ENCODE peak calls at places on chromosomes 6 and 20, in five cellular contexts. M is GM20000, Y is right atrium auricular region, D is pancreas, K is fibroblast of villous mesenchyme. T is an unnamed sample.

GRCh38 chr20:23634985-23635767 is 2.6 kb downstream of the CST3 start:
- DNase-seq in M (no peak), Y (no peak), D (no peak), K (no peak), T (peak)

GRCh38 chr6:79158856-79159516 is 75.5 kb downstream of the HMGN3 start:
- DNase-seq in M (no peak), Y (no peak), D (no peak), K (no peak), T (no peak)

GRCh38 chr6:25457519-25457918 is 178.3 kb downstream of the CARMIL1 start:
- DNase-seq in M (no peak), Y (no peak), D (no peak), K (no peak), T (no peak)

GRCh38 chr6:1554881-1555569 is 54.7 kb upstream of the FOXC1 start:
- DNase-seq in M (peak), Y (peak), D (peak), K (peak), T (peak)

GRCh38 chr6:8506123-8506522 is 70.8 kb upstream of the SLC35B3 start:
- DNase-seq in M (no peak), Y (no peak), D (no peak), K (no peak), T (no peak)

GRCh38 chr20:36572701-36573102 is 695 bp upstream of the TGIF2 start:
- DNase-seq in M (peak), Y (no peak), D (no peak), K (peak), T (peak)

GRCh38 chr6:162952343-162952871 is 224.6 kb downstream of the PACRG start:
- DNase-seq in M (no peak), Y (no peak), D (no peak), K (no peak), T (no peak)

GRCh38 chr6:161414180-161414579 is 140.3 kb upstream of the AGPAT4 start:
- DNase-seq in M (no peak), Y (no peak), D (peak), K (no peak), T (no peak)

GRCh38 chr6:18562726-18563125 is 175.6 kb downstream of the RNF144B start:
- DNase-seq in M (no peak), Y (no peak), D (no peak), K (no peak), T (no peak)

GRCh38 chr6:155397172-155397705 is 58.4 kb downstream of the NOX3 start:
- DNase-seq in M (no peak), Y (no peak), D (no peak), K (no peak), T (no peak)

DNA sequence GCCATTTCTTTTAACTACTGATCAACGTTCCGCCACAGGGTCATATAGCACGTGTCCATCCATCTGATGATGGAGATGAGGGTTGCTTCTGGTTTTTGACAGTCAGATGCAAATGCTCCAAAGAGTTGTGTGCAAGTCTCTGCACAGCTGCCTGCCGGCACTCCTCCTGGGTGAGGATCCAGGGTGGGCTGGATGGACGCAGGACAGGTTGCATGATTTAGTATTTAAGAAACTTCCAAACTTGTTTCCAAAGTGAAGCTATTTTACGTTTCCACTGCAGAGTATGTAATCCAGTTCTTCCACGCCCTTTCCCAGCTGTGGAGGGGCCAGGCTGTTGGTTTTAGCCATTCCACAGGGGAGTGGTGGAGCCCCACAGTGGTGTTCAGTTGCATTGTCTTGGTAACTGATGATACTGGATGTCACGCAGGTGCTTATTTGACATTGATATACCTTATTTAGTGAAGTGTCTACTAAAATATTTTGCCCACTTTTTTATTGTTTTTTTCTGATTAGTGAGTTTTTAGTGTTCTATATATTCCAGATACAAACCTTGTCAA is 157.2 kb downstream of the THBS2 start:
- DNase-seq in M (no peak), Y (no peak), D (no peak), K (no peak), T (no peak)
- TF ChIP-seq CTCF in M (no peak), Y (no peak), D (no peak), K (no peak), T (no peak)

GRCh38 chr6:138211048-138211581 is 7.2 kb downstream of the PBOV1 start:
- DNase-seq in M (no peak), Y (no peak), D (no peak), K (no peak), T (no peak)
- TF ChIP-seq CTCF in M (no peak), Y (no peak), D (no peak), K (no peak), T (no peak)

GRCh38 chr6:23027281-23027680 is 457.9 kb downstream of the HDGFL1 start:
- DNase-seq in M (no peak), Y (no peak), D (no peak), K (no peak), T (no peak)

GRCh38 chr6:23036401-23036983 is 467.1 kb downstream of the HDGFL1 start:
- DNase-seq in M (no peak), Y (no peak), D (no peak), K (no peak), T (no peak)

DNA sequence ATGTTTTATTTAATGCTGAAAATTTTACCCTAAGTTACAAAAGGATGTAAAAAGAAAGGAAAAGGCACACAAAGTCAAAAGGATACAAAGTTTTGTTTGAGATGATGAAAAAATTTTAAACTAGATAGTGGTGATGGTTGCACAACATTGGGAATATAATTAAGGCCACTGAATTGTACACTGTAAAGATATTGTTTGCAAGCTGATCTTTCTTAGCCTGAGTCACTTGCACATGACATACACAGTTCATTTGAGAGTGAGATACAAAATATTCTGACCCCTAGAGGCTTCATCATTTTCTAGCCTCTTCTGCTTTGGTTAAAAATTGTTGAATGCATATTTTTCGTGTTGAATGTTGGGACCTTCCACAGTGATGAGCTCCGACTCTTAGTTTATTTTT is 462.6 kb downstream of the HDGFL1 start:
- DNase-seq in M (no peak), Y (no peak), D (no peak), K (peak), T (no peak)
- TF ChIP-seq CTCF in M (no peak), Y (no peak), D (no peak), K (no peak), T (no peak)

GRCh38 chr6:74177496-74177895 is 481.5 kb downstream of the CD109 start:
- DNase-seq in M (no peak), Y (no peak), D (no peak), K (no peak), T (no peak)
- TF ChIP-seq CTCF in M (no peak), Y (no peak), D (no peak), K (no peak), T (no peak)

GRCh38 chr20:32470025-32470861 is 112.1 kb downstream of the ASXL1 start:
- DNase-seq in M (peak), Y (peak), D (peak), K (peak), T (no peak)
- TF ChIP-seq CTCF in M (peak), Y (peak), D (no peak), K (peak), T (peak)

GRCh38 chr6:92122746-92123145 is 1296.6 kb downstream of the EPHA7 start:
- DNase-seq in M (no peak), Y (no peak), D (no peak), K (peak), T (no peak)
- TF ChIP-seq CTCF in M (no peak), Y (no peak), D (no peak), K (peak), T (peak)

DNA sequence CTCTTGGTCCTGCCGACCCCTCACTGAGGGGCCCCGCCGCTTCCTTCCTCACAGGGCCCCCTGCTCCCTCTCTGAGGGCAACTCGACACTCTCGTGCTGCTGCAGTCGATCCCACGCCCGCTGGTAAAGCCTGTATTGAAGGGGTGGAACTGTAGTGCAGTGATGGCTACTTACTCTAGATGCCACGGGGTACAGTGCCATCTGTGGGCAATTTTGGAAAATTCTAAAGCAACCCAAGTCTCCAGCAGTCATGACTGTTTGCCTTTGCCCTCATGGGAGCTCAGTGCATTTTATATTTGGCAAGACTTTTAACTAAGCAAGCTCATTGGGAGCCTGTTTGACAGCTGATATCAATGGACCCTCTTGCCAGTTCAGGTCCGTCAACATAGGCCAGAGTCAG is 6.5 kb upstream of the C6orf136 start:
- DNase-seq in M (no peak), Y (no peak), D (no peak), K (no peak), T (no peak)
- TF ChIP-seq CTCF in M (no peak), Y (no peak), D (no peak), K (no peak), T (no peak)

T was measured in GM10248.